ENCODE peak calls at places on chromosomes 16 and 17, in eight cellular contexts. One of them, this sample, is unnamed. For H3K27me3, the result is how much of the 10 kb centered on the place peaks cover.

GRCh38 chr16:86740817-86741799 is 162.8 kb downstream of the FOXL1 start:
- DNase-seq in IMR-90: peak
- DNase-seq in DND-41: no peak
- DNase-seq in HCT116: no peak
- DNase-seq in trophoblast cell: no peak
- DNase-seq in keratinocyte: no peak
- DNase-seq in GM23338: peak
- DNase-seq in neural progenitor cell: peak
- DNase-seq in this sample: peak

GRCh38 chr17:34378664-34379101 is 15.7 kb upstream of the CCL1 start:
- DNase-seq in DND-41: peak
- DNase-seq in IMR-90: no peak
- DNase-seq in neural progenitor cell: no peak
- DNase-seq in trophoblast cell: no peak
- DNase-seq in HCT116: no peak
- DNase-seq in GM23338: no peak
- DNase-seq in keratinocyte: no peak
- DNase-seq in this sample: no peak

GRCh38 chr16:2511128-2511785 is 2.5 kb upstream of the ATP6V0C start:
- DNase-seq in trophoblast cell: no peak
- DNase-seq in GM23338: peak
- DNase-seq in HCT116: no peak
- DNase-seq in keratinocyte: no peak
- DNase-seq in DND-41: no peak
- DNase-seq in IMR-90: peak
- DNase-seq in neural progenitor cell: peak
- DNase-seq in this sample: peak

GRCh38 chr16:23016372-23016771 is 132.9 kb downstream of the USP31 start:
- DNase-seq in trophoblast cell: no peak
- DNase-seq in keratinocyte: no peak
- DNase-seq in neural progenitor cell: no peak
- DNase-seq in DND-41: no peak
- DNase-seq in HCT116: no peak
- DNase-seq in GM23338: no peak
- DNase-seq in IMR-90: no peak
- DNase-seq in this sample: no peak

GRCh38 chr17:2935622-2936021 is 127.8 kb downstream of the OR1D5 start:
- DNase-seq in GM23338: no peak
- DNase-seq in neural progenitor cell: no peak
- DNase-seq in keratinocyte: no peak
- DNase-seq in trophoblast cell: no peak
- DNase-seq in DND-41: no peak
- DNase-seq in HCT116: no peak
- DNase-seq in IMR-90: peak
- DNase-seq in this sample: no peak

GRCh38 chr17:56690441-56691291 is 97.2 kb downstream of the NOG start:
- DNase-seq in trophoblast cell: peak
- DNase-seq in neural progenitor cell: no peak
- DNase-seq in IMR-90: no peak
- DNase-seq in DND-41: no peak
- DNase-seq in keratinocyte: no peak
- DNase-seq in GM23338: no peak
- DNase-seq in HCT116: no peak
- DNase-seq in this sample: no peak

GRCh38 chr17:149231-149630 is 11.9 kb downstream of the SCGB1C2 start:
- DNase-seq in HCT116: no peak
- DNase-seq in DND-41: no peak
- DNase-seq in trophoblast cell: no peak
- DNase-seq in keratinocyte: no peak
- DNase-seq in IMR-90: no peak
- DNase-seq in neural progenitor cell: no peak
- DNase-seq in GM23338: no peak
- DNase-seq in this sample: no peak

GRCh38 chr16:85052536-85052935 is 24.9 kb downstream of the KIAA0513 start:
- DNase-seq in GM23338: no peak
- DNase-seq in trophoblast cell: no peak
- DNase-seq in IMR-90: no peak
- DNase-seq in DND-41: no peak
- DNase-seq in neural progenitor cell: no peak
- DNase-seq in keratinocyte: no peak
- DNase-seq in HCT116: no peak
- DNase-seq in this sample: no peak

GRCh38 chr17:17151055-17151454 is 55.1 kb downstream of the PLD6 start:
- DNase-seq in GM23338: no peak
- DNase-seq in DND-41: no peak
- DNase-seq in IMR-90: peak
- DNase-seq in keratinocyte: no peak
- DNase-seq in HCT116: no peak
- DNase-seq in trophoblast cell: peak
- DNase-seq in neural progenitor cell: no peak
- DNase-seq in this sample: no peak

GRCh38 chr17:46818319-46818928 is at the start of gene WNT3:
- DNase-seq in keratinocyte: no peak
- DNase-seq in IMR-90: no peak
- DNase-seq in DND-41: no peak
- DNase-seq in HCT116: no peak
- DNase-seq in GM23338: peak
- DNase-seq in trophoblast cell: no peak
- DNase-seq in neural progenitor cell: peak
- DNase-seq in this sample: peak

GRCh38 chr17:77640242-77640641 is 318.3 kb upstream of the TNRC6C start:
- DNase-seq in neural progenitor cell: no peak
- DNase-seq in GM23338: no peak
- DNase-seq in DND-41: no peak
- DNase-seq in keratinocyte: no peak
- DNase-seq in HCT116: no peak
- DNase-seq in trophoblast cell: no peak
- DNase-seq in IMR-90: no peak
- DNase-seq in this sample: no peak

GRCh38 chr16:6643083-6643686 is 689.5 kb upstream of the RBFOX1 start:
- DNase-seq in neural progenitor cell: peak
- DNase-seq in keratinocyte: peak
- DNase-seq in GM23338: peak
- DNase-seq in IMR-90: peak
- DNase-seq in trophoblast cell: peak
- DNase-seq in HCT116: no peak
- DNase-seq in DND-41: peak
- DNase-seq in this sample: peak

GRCh38 chr17:75041656-75042280 is 5.0 kb downstream of the ATP5PD start:
- DNase-seq in keratinocyte: no peak
- DNase-seq in trophoblast cell: no peak
- DNase-seq in IMR-90: no peak
- DNase-seq in HCT116: no peak
- DNase-seq in GM23338: no peak
- DNase-seq in DND-41: no peak
- DNase-seq in neural progenitor cell: no peak
- DNase-seq in this sample: no peak

GRCh38 chr17:33667671-33668070 is 374.6 kb upstream of the ASIC2 start:
- DNase-seq in neural progenitor cell: no peak
- DNase-seq in keratinocyte: no peak
- DNase-seq in GM23338: no peak
- DNase-seq in DND-41: no peak
- DNase-seq in IMR-90: no peak
- DNase-seq in HCT116: no peak
- DNase-seq in trophoblast cell: no peak
- DNase-seq in this sample: no peak

GRCh38 chr17:59454633-59455105 is 110.7 kb upstream of the DHX40 start:
- DNase-seq in DND-41: no peak
- DNase-seq in IMR-90: no peak
- DNase-seq in GM23338: no peak
- DNase-seq in neural progenitor cell: no peak
- DNase-seq in keratinocyte: no peak
- DNase-seq in HCT116: no peak
- DNase-seq in trophoblast cell: peak
- DNase-seq in this sample: no peak

GRCh38 chr17:32960815-32961214 is 30.8 kb upstream of the SPACA3 start:
- DNase-seq in trophoblast cell: no peak
- DNase-seq in IMR-90: no peak
- DNase-seq in GM23338: no peak
- DNase-seq in keratinocyte: no peak
- DNase-seq in neural progenitor cell: no peak
- DNase-seq in HCT116: no peak
- DNase-seq in DND-41: no peak
- DNase-seq in this sample: no peak

GRCh38 chr17:4230142-4230541 is 33.6 kb downstream of the ANKFY1 start:
- DNase-seq in GM23338: peak
- DNase-seq in neural progenitor cell: no peak
- DNase-seq in DND-41: no peak
- DNase-seq in trophoblast cell: peak
- DNase-seq in keratinocyte: no peak
- DNase-seq in IMR-90: peak
- DNase-seq in HCT116: peak
- DNase-seq in this sample: no peak

GRCh38 chr17:35376245-35376644 is 2.8 kb upstream of the SLFN11 start:
- DNase-seq in HCT116: no peak
- DNase-seq in IMR-90: peak
- DNase-seq in DND-41: no peak
- DNase-seq in GM23338: no peak
- DNase-seq in keratinocyte: no peak
- DNase-seq in trophoblast cell: peak
- DNase-seq in neural progenitor cell: no peak
- DNase-seq in this sample: no peak

GRCh38 chr17:74972107-74972972 is at the start of gene HID1:
- DNase-seq in DND-41: peak
- DNase-seq in keratinocyte: no peak
- DNase-seq in HCT116: no peak
- DNase-seq in IMR-90: no peak
- DNase-seq in trophoblast cell: peak
- DNase-seq in neural progenitor cell: peak
- DNase-seq in GM23338: peak
- DNase-seq in this sample: peak

GRCh38 chr16:67992661-67993206 is 6.5 kb downstream of the DPEP2 start:
- DNase-seq in trophoblast cell: no peak
- DNase-seq in IMR-90: no peak
- DNase-seq in DND-41: no peak
- DNase-seq in GM23338: peak
- DNase-seq in HCT116: no peak
- DNase-seq in keratinocyte: no peak
- DNase-seq in neural progenitor cell: no peak
- DNase-seq in this sample: no peak
- H2AFZ ChIP-seq in trophoblast cell: no peak
- H2AFZ ChIP-seq in IMR-90: peak
- H2AFZ ChIP-seq in DND-41: peak
- H2AFZ ChIP-seq in GM23338: peak
- H2AFZ ChIP-seq in HCT116: no peak
- H2AFZ ChIP-seq in keratinocyte: peak
- H2AFZ ChIP-seq in neural progenitor cell: peak
- H2AFZ ChIP-seq in this sample: no peak

DNA sequence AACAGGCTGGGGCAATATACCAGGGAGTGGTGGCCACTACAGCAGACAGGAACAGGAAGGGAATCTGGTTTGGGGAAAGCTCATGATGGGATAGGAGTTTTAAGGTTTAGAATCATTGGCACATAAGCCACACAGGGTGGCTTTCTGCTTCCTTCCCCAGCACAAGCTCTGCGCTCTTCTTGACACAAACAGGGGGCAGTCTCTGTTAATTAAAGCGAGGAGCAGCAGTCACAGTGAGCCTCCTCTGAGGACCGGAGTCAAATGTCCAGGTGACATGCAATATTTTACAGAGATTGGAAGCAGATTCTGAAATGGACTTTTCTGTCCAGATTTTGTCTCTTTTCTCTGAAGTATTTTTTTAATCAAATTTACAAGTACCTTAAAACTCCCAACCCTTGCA is 2.8 kb upstream of the SHISA9 start:
- DNase-seq in trophoblast cell: no peak
- DNase-seq in HCT116: no peak
- DNase-seq in GM23338: peak
- DNase-seq in neural progenitor cell: peak
- DNase-seq in IMR-90: no peak
- DNase-seq in DND-41: no peak
- DNase-seq in keratinocyte: no peak
- DNase-seq in this sample: peak
- H3K27me3 ChIP-seq in trophoblast cell: under half
- H3K27me3 ChIP-seq in HCT116: under half
- H3K27me3 ChIP-seq in GM23338: under half
- H3K27me3 ChIP-seq in neural progenitor cell: under half
- H3K27me3 ChIP-seq in IMR-90: under half
- H3K27me3 ChIP-seq in DND-41: under half
- H3K27me3 ChIP-seq in keratinocyte: under half
- H3K27me3 ChIP-seq in this sample: under half

DNA sequence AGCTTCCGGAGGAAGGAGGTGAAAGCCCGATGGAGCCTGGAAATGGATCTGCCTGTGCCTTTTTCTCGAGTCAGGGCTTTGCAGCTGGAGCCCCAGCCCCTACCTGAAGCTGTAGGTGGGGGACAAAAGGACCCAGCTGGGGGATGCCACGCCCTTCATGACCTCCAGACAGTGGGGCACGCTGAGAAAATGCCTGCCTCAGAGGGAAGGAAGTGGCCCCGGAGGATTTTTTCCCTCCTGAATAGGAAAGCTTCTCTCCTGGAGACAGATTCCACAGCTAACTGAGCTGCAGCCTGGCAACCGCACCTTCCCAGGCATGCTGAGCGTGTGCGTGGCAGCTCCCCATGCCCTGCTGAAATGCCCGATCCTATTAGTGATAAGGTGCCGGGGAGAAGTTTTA is 58.0 kb downstream of the AIPL1 start:
- DNase-seq in IMR-90: no peak
- DNase-seq in DND-41: no peak
- DNase-seq in GM23338: peak
- DNase-seq in HCT116: no peak
- DNase-seq in neural progenitor cell: peak
- DNase-seq in trophoblast cell: no peak
- DNase-seq in keratinocyte: no peak
- DNase-seq in this sample: no peak
- H2AFZ ChIP-seq in IMR-90: no peak
- H2AFZ ChIP-seq in DND-41: no peak
- H2AFZ ChIP-seq in GM23338: peak
- H2AFZ ChIP-seq in HCT116: no peak
- H2AFZ ChIP-seq in neural progenitor cell: peak
- H2AFZ ChIP-seq in trophoblast cell: no peak
- H2AFZ ChIP-seq in keratinocyte: no peak
- H2AFZ ChIP-seq in this sample: no peak

GRCh38 chr17:49504369-49504768 is 9.3 kb downstream of the NGFR start:
- DNase-seq in HCT116: no peak
- DNase-seq in IMR-90: no peak
- DNase-seq in GM23338: no peak
- DNase-seq in keratinocyte: no peak
- DNase-seq in trophoblast cell: no peak
- DNase-seq in neural progenitor cell: no peak
- DNase-seq in DND-41: no peak
- DNase-seq in this sample: no peak

GRCh38 chr17:49506282-49506681 is 11.2 kb downstream of the NGFR start:
- DNase-seq in GM23338: no peak
- DNase-seq in DND-41: no peak
- DNase-seq in IMR-90: no peak
- DNase-seq in neural progenitor cell: no peak
- DNase-seq in HCT116: no peak
- DNase-seq in trophoblast cell: no peak
- DNase-seq in keratinocyte: no peak
- DNase-seq in this sample: no peak

GRCh38 chr17:49501496-49501895 is 6.4 kb downstream of the NGFR start:
- DNase-seq in keratinocyte: no peak
- DNase-seq in neural progenitor cell: no peak
- DNase-seq in IMR-90: no peak
- DNase-seq in trophoblast cell: no peak
- DNase-seq in HCT116: no peak
- DNase-seq in DND-41: no peak
- DNase-seq in GM23338: no peak
- DNase-seq in this sample: no peak

GRCh38 chr17:49505854-49506253 is 10.8 kb downstream of the NGFR start:
- DNase-seq in DND-41: no peak
- DNase-seq in neural progenitor cell: no peak
- DNase-seq in HCT116: no peak
- DNase-seq in keratinocyte: no peak
- DNase-seq in IMR-90: no peak
- DNase-seq in GM23338: peak
- DNase-seq in trophoblast cell: no peak
- DNase-seq in this sample: no peak

GRCh38 chr17:49502258-49502657 is 7.2 kb downstream of the NGFR start:
- DNase-seq in HCT116: no peak
- DNase-seq in GM23338: no peak
- DNase-seq in DND-41: no peak
- DNase-seq in keratinocyte: no peak
- DNase-seq in neural progenitor cell: no peak
- DNase-seq in IMR-90: no peak
- DNase-seq in trophoblast cell: no peak
- DNase-seq in this sample: no peak
- H3K27me3 ChIP-seq in HCT116: under half
- H3K27me3 ChIP-seq in GM23338: under half
- H3K27me3 ChIP-seq in DND-41: under half
- H3K27me3 ChIP-seq in keratinocyte: under half
- H3K27me3 ChIP-seq in neural progenitor cell: under half
- H3K27me3 ChIP-seq in IMR-90: half or more
- H3K27me3 ChIP-seq in trophoblast cell: under half
- H3K27me3 ChIP-seq in this sample: under half

This sample was measured in H9.